ENCODE peak calls at places on chromosomes 11 and 22, in four cellular contexts. Y, V, E and K are unnamed samples. For H3K4me1 and H3K36me3, the result is how much of the 10 kb centered on the place peaks cover.

GRCh38 chr11:112734207-112734606 is 227.0 kb upstream of the NCAM1 start:
- DNase-seq in Y (no peak), V (peak), E (peak), K (no peak)

GRCh38 chr11:119700536-119701346 is 28.3 kb downstream of the NECTIN1 start:
- DNase-seq in V (no peak), E (no peak), Y (no peak), K (no peak)

GRCh38 chr11:130156108-130157022 is 3.2 kb upstream of the ST14 start:
- DNase-seq in V (no peak), E (no peak), Y (no peak), K (no peak)

GRCh38 chr11:114605370-114605769 is 9.8 kb upstream of the NXPE4 start:
- DNase-seq in V (no peak), Y (no peak), E (no peak), K (no peak)

GRCh38 chr11:61870429-61871039 is 20.8 kb downstream of the FADS3 start:
- DNase-seq in V (no peak), E (no peak), Y (no peak), K (no peak)

GRCh38 chr11:6695377-6695776 is 12.2 kb upstream of the MRPL17 start:
- DNase-seq in Y (no peak), E (peak), V (no peak), K (no peak)

GRCh38 chr22:23503736-23504440 is 76.2 kb downstream of the IGLL1 start:
- DNase-seq in Y (no peak), V (no peak), E (no peak), K (no peak)

GRCh38 chr11:65340226-65340625 is 6.6 kb downstream of the DPF2 start:
- DNase-seq in V (no peak), Y (peak), E (no peak), K (no peak)

GRCh38 chr11:29781268-29781667 is 235.6 kb downstream of the KCNA4 start:
- DNase-seq in V (no peak), Y (no peak), E (no peak), K (no peak)

GRCh38 chr11:11107081-11107480 is 246.0 kb downstream of the CSNK2A3 start:
- DNase-seq in V (no peak), Y (no peak), E (no peak), K (no peak)

GRCh38 chr11:72930011-72930410 is 115.8 kb downstream of the ATG16L2 start:
- DNase-seq in E (peak), V (no peak), Y (no peak), K (no peak)

GRCh38 chr11:17703951-17704350 is 15.4 kb upstream of the MYOD1 start:
- DNase-seq in E (peak), Y (no peak), V (no peak), K (no peak)

GRCh38 chr11:65529475-65530156 is 4.7 kb downstream of the SCYL1 start:
- DNase-seq in Y (no peak), V (no peak), E (no peak), K (no peak)

GRCh38 chr22:32380991-32381390 is 23.3 kb downstream of the RFPL3 start:
- DNase-seq in E (peak), V (no peak), Y (no peak), K (no peak)

GRCh38 chr11:71373791-71374454 is 74.3 kb downstream of the DHCR7 start:
- DNase-seq in Y (no peak), E (no peak), V (no peak), K (no peak)

GRCh38 chr22:39068033-39068785 is 8.9 kb upstream of the APOBEC3G start:
- DNase-seq in V (no peak), E (no peak), Y (no peak), K (no peak)

GRCh38 chr11:60905551-60906113 is 753 bp downstream of the PRPF19 start:
- DNase-seq in V (no peak), E (peak), Y (no peak), K (no peak)

GRCh38 chr11:94171693-94172440 is 43.2 kb downstream of the PANX1 start:
- DNase-seq in E (no peak), V (peak), Y (no peak), K (no peak)

GRCh38 chr11:62125881-62126280 is 2.1 kb downstream of the INCENP start:
- DNase-seq in V (no peak), Y (no peak), E (no peak), K (no peak)

GRCh38 chr11:76151561-76152085 is 54.7 kb downstream of the WNT11 start:
- DNase-seq in Y (peak), E (no peak), V (no peak), K (no peak)

GRCh38 chr11:128463386-128463829 is 124.0 kb downstream of the ETS1 start:
- DNase-seq in E (peak), Y (no peak), V (no peak), K (no peak)

GRCh38 chr11:115477410-115477809 is 26.8 kb downstream of the CADM1 start:
- DNase-seq in E (no peak), Y (no peak), V (no peak), K (no peak)

GRCh38 chr22:48593551-48593950 is 1234.1 kb downstream of the BRD1 start:
- DNase-seq in E (no peak), V (no peak), Y (peak), K (no peak)

GRCh38 chr22:32240461-32240860 is 14.7 kb downstream of the SLC5A4 start:
- DNase-seq in Y (no peak), E (no peak), V (no peak), K (no peak)

GRCh38 chr11:64585150-64585549 is 5.9 kb upstream of the SLC22A12 start:
- DNase-seq in V (no peak), E (no peak), Y (peak), K (no peak)

GRCh38 chr11:23772081-23772480 is 724.8 kb upstream of the LUZP2 start:
- DNase-seq in E (no peak), Y (no peak), V (no peak), K (no peak)

GRCh38 chr22:50727678-50728522 is 10.1 kb upstream of the ACR start:
- DNase-seq in Y (peak), E (no peak), V (no peak), K (no peak)

GRCh38 chr11:134835561-134835960 is 423.5 kb upstream of the B3GAT1 start:
- DNase-seq in E (no peak), V (no peak), Y (no peak), K (no peak)

GRCh38 chr11:80109031-80109430 is 668.2 kb upstream of the TENM4 start:
- DNase-seq in V (no peak), Y (no peak), E (peak), K (no peak)

GRCh38 chr22:24590596-24591173 is 2.2 kb downstream of the LRRC75B start:
- DNase-seq in E (no peak), Y (no peak), V (no peak), K (no peak)

GRCh38 chr11:128496684-128497056 is 90.7 kb downstream of the ETS1 start:
- DNase-seq in Y (no peak), V (no peak), E (no peak), K (no peak)

GRCh38 chr11:13065200-13065787 is 56.2 kb downstream of the RASSF10 start:
- DNase-seq in E (no peak), Y (no peak), V (no peak), K (no peak)

GRCh38 chr22:45208993-45209838 is 31.5 kb downstream of the KIAA0930 start:
- DNase-seq in V (peak), Y (peak), E (peak), K (peak)

GRCh38 chr22:32334640-32335365 is 22.9 kb upstream of the RFPL3 start:
- DNase-seq in Y (no peak), E (peak), V (no peak), K (no peak)

GRCh38 chr11:26578998-26579635 is 7.1 kb upstream of the MUC15 start:
- DNase-seq in E (peak), Y (no peak), V (no peak), K (no peak)

GRCh38 chr22:31846161-31847115 is 92.6 kb downstream of the DEPDC5 start:
- DNase-seq in V (no peak), E (peak), Y (no peak), K (no peak)

GRCh38 chr11:8066911-8067455 is 14.0 kb upstream of the TUB start:
- DNase-seq in Y (no peak), E (peak), V (no peak), K (no peak)

GRCh38 chr22:19119949-19120348 is 2.3 kb downstream of the DGCR2 start:
- DNase-seq in E (no peak), Y (no peak), V (no peak), K (no peak)

GRCh38 chr11:125179346-125179745 is 14.8 kb downstream of the PKNOX2 start:
- DNase-seq in E (no peak), Y (no peak), V (no peak), K (no peak)

GRCh38 chr22:20319745-20320658 is at the start of gene DGCR6L:
- DNase-seq in E (peak), Y (peak), V (peak), K (peak)

GRCh38 chr22:20315337-20316216 is 4.3 kb downstream of the DGCR6L start:
- DNase-seq in Y (no peak), E (no peak), V (no peak), K (no peak)

GRCh38 chr22:20319041-20319744 is 667 bp downstream of the DGCR6L start:
- DNase-seq in V (no peak), Y (peak), E (no peak), K (no peak)

GRCh38 chr22:20316217-20316843 is 3.5 kb downstream of the DGCR6L start:
- DNase-seq in E (no peak), V (no peak), Y (no peak), K (no peak)

DNA sequence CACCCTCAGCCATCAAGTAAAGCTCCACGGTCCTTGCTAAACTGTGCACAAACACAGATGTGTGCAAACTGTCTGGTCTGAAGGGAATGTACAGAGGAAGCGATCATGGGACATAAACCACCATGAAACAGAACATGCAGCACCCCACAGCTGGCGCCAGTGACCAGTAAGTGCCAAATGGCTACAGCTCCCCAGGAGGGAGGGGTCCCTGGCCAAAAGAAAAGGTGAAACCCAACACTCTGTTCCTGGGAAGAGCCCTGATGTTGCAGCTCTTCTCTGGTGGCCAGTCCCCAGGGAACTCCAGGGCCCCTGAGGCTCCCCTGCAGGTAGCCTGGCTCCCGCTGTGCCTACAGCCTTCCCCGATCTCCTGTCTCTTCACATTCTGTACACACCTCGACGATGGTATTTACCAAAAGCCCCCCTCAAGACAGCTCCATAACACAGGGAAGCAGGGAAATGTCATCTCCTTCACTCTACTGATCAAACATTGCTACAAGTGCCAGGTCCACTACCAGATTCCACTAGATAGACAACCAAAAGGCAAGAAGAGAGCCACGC is 2.9 kb downstream of the DGCR6L start:
- DNase-seq in V (no peak), Y (no peak), E (no peak), K (no peak)
- H3K4me1 ChIP-seq in V (under half), Y (under half), E (under half), K (under half)

GRCh38 chr11:46242462-46242960 is 35.0 kb upstream of the CREB3L1 start:
- DNase-seq in E (no peak), Y (no peak), V (no peak), K (no peak)
- H3K4me3 ChIP-seq in E (peak), Y (no peak), V (peak), K (no peak)

GRCh38 chr11:78034623-78035022 is 11.5 kb upstream of the KCTD14 start:
- DNase-seq in Y (no peak), V (no peak), E (no peak), K (no peak)

GRCh38 chr11:78038697-78039313 is 15.7 kb upstream of the KCTD14 start:
- DNase-seq in V (no peak), Y (peak), E (peak), K (no peak)

GRCh38 chr11:78037825-78038620 is 14.9 kb upstream of the KCTD14 start:
- DNase-seq in V (no peak), E (no peak), Y (no peak), K (no peak)

GRCh38 chr11:78037056-78037455 is 14.0 kb upstream of the KCTD14 start:
- DNase-seq in Y (peak), E (no peak), V (no peak), K (no peak)

DNA sequence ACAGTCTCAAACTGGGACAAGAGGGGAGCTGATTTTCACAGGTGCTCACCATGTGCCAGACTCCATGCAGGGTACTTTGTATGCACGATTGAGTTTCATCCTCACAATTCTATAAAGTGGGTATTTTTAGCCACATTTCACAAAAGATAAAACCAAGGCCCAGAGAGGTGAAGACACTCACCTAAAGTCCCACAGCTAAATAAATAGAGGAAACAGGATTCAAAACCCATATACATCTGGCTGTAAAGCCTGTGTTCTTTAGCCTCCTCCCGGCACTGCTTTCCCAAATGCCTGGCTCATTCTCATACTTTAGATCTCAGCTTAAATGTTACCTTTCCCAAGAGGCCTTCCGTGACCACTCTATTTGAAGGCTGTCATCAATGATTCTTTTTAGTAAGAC is 13.2 kb upstream of the KCTD14 start:
- DNase-seq in E (no peak), Y (no peak), V (no peak), K (no peak)
- H3K36me3 ChIP-seq in E (under half), Y (under half), V (under half), K (under half)

GRCh38 chr11:9708544-9708943 is 44.7 kb downstream of the SWAP70 start:
- DNase-seq in E (peak), V (no peak), Y (no peak), K (no peak)

GRCh38 chr11:9710852-9711251 is 47.0 kb downstream of the SWAP70 start:
- DNase-seq in Y (no peak), E (no peak), V (no peak), K (no peak)

GRCh38 chr11:9710223-9710622 is 46.3 kb downstream of the SWAP70 start:
- DNase-seq in V (no peak), Y (no peak), E (no peak), K (no peak)

GRCh38 chr11:9714540-9714939 is 50.7 kb downstream of the SWAP70 start:
- DNase-seq in V (no peak), E (peak), Y (no peak), K (no peak)

DNA sequence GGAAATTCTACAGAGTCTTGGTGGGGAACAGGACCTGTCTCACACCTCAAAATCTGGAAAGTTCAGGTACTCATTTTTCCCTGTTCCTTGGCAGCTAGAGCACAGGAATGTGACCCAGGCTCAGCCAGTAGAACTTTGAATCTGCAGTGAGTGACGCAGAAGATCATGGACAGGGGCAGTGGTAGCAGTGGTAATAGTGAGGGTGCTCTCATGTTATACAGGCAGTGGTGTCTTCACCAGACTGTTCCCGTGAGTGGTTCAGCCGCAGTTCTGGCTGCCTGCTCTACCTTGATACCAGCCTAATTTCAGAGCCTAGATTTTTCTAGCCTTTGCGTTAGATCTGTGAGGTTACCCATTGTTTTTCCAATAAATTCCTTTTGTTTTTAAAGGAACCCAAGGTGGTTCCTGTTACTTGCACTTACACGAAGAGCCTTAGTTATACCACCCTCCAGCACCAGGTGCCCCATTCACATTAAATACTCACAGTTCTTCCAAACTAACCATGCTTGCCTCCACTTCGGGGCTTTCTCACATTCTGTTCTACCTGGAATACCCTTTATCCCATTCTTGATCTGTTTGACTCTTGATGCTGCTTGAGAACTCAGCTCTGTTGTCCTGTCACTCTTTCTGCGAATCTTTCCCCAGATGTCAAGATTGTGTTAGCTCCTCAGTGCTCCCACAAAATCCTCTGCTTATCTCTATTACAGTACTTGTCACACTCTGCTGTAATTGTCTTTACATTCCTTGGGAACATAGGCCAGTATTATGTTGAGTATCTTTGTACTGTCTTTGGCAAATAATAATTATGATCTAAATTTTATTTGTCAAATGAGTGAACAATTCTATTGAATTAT is 47.8 kb downstream of the SWAP70 start:
- DNase-seq in Y (no peak), V (no peak), E (no peak), K (no peak)
- H3K4me1 ChIP-seq in Y (under half), V (under half), E (under half), K (under half)

DNA sequence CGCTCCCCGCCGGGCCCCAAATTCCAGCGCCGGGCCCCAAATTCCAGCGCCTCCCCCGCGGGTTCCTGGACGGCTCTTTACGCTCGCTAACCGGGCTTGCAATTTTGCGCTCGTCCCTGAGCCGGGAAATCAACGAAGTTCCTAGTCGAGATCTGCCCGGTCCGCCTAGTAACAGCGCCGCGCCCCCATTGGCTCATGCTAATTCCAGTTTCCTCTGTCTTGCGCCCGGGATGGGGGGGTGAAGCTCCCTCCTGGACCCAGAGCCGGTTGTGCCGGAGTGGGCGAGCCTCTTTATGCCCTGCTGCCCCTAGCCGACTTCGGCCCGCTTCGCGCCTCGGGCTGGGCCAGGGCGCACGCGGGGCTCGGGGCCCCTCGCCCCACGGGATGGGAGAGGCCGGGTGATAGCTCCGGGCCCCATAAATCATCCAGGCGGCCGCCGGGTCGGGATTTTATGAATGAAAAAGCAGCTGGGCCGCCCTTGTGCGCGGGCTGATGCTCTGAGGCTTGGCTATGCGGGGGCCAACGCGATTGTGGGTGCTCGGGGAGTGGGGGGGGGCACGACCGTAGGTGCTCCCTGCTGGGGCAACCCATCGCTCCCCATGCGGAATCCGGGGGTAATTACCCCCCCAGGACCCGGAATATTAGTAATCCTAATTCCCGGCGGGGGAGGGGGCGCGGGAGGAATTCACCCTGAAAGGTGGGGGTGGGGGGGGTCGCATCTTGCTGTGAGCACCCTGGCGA is 1.8 kb upstream of the CCND1 start:
- DNase-seq in E (peak), V (no peak), Y (peak), K (no peak)
- H3K4me3 ChIP-seq in E (peak), V (no peak), Y (no peak), K (no peak)

GRCh38 chr22:20885017-20885556 is 26.3 kb downstream of the SNAP29 start:
- DNase-seq in E (no peak), Y (no peak), V (no peak), K (no peak)
- H3K36me3 ChIP-seq in E (under half), Y (under half), V (half or more), K (under half)

DNA sequence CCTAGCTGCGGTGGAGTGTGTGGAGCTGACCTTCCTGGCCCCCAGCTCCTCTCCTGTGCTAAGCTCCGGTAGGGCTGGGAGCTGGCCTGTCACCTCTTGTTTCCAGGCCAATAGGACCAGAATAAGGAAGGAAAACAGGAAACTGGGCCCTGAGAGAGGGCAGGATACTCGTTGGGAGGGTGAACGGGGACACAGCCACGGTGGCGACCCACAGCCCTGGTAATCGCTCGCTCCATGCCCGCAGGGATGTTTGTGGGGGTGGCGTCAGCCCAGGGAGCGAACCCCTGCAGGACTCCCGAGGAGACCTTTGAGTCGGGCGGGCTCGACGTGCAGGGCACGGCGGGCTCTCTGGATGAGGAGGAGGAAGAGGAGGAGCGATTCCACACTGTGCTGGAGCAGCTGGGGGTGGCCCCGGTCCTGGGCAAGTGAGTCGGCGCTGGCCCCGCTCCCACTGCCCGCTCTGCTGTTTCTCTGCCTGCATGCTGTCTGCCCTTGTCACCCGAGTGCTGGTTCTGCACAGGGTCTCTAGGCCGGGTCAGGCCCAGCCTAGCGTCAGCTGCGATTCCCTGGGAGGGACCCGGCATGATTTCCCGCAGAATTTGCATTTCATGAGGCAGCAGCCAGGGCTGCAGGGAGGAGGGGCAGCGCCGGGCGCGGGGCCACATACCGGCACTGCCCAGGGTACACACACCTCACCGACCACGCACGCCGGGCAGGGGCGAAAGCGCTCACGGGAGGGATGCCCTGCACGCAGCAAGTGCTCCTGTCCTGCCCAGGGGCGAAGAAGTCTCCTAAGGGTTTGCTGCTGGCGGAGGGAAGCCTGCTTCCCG is 1.6 kb downstream of the CRACR2B start:
- DNase-seq in Y (peak), V (no peak), E (no peak), K (no peak)
- H3K4me1 ChIP-seq in Y (half or more), V (under half), E (under half), K (under half)